ENCODE peak calls at places on chromosomes 4 and X, in five cellular contexts. C is CD4-positive, alpha-beta T cell; U is uterus; T is cardiac muscle cell; L is progenitor cell of endocrine pancreas. O is an unnamed sample.

GRCh38 chr4:102627831-102628523 is 126.8 kb downstream of the NFKB1 start:
- DNase-seq in U (no peak), C (no peak), T (peak; percentile 58), L (no peak), O (no peak)

GRCh38 chrX:10098235-10098819 is 58.4 kb upstream of the CLCN4 start:
- DNase-seq in L (no peak), T (no peak), C (peak; percentile 62), U (no peak), O (no peak)

GRCh38 chr4:7021355-7021754 is 21.8 kb upstream of the TADA2B start:
- DNase-seq in T (no peak), C (no peak), L (no peak), U (no peak), O (no peak)

GRCh38 chr4:73007526-73008100 is 61.9 kb downstream of the COX18 start:
- DNase-seq in C (no peak), U (no peak), T (no peak), L (no peak), O (no peak)

GRCh38 chrX:15334561-15334960 is 762 bp downstream of the PIGA start:
- DNase-seq in L (no peak), C (no peak), U (no peak), T (peak; percentile 26), O (peak; percentile 19)

GRCh38 chr4:15144249-15144966 is 142.1 kb downstream of the CPEB2 start:
- DNase-seq in L (no peak), T (no peak), C (no peak), U (no peak), O (peak; percentile 19)

GRCh38 chrX:13851996-13852695 is 35.3 kb upstream of the GPM6B start:
- DNase-seq in U (no peak), T (no peak), C (no peak), L (no peak), O (no peak)

GRCh38 chrX:153445106-153445855 is 575 bp downstream of the TREX2 start:
- DNase-seq in U (no peak), T (no peak), C (no peak), L (no peak), O (no peak)

GRCh38 chr4:135670548-135670947 is 1469.0 kb upstream of the PABPC4L start:
- DNase-seq in L (no peak), C (no peak), T (no peak), U (no peak), O (no peak)

GRCh38 chr4:172202480-172203076 is 389.4 kb downstream of the GALNTL6 start:
- DNase-seq in C (no peak), U (no peak), T (peak; percentile 32), L (no peak), O (peak; percentile 19)

GRCh38 chr4:187019896-187020295 is 296.2 kb upstream of the FAT1 start:
- DNase-seq in L (no peak), T (no peak), U (no peak), C (no peak), O (no peak)

GRCh38 chr4:149815743-149816142 is at the start of gene IQCM:
- DNase-seq in L (no peak), T (no peak), C (no peak), U (no peak), O (no peak)

GRCh38 chr4:48360966-48361470 is 19.7 kb downstream of the SLAIN2 start:
- DNase-seq in U (no peak), C (no peak), T (no peak), L (no peak), O (no peak)

GRCh38 chr4:7107166-7107905 is 39.5 kb upstream of the GRPEL1 start:
- DNase-seq in U (no peak), T (no peak), L (no peak), C (no peak), O (no peak)

GRCh38 chrX:19791562-19791961 is 95.8 kb downstream of the SH3KBP1 start:
- DNase-seq in T (peak; percentile 65), C (no peak), U (no peak), L (no peak), O (no peak)

GRCh38 chr4:5632571-5632970 is 75.8 kb downstream of the EVC2 start:
- DNase-seq in L (no peak), C (no peak), T (no peak), U (no peak), O (no peak)

GRCh38 chr4:108536577-108536976 is 83.8 kb upstream of the RPL34 start:
- DNase-seq in T (no peak), L (no peak), C (no peak), U (no peak), O (peak; percentile 47)

GRCh38 chrX:64152857-64153256 is 52.7 kb downstream of the AMER1 start:
- DNase-seq in L (no peak), C (no peak), U (no peak), T (no peak), O (no peak)

GRCh38 chr4:10115271-10115656 is 1.3 kb downstream of the WDR1 start:
- DNase-seq in L (no peak), T (peak; percentile 67), U (no peak), C (no peak), O (no peak)

GRCh38 chrX:111131572-111131971 is 35.6 kb downstream of the PAK3 start:
- DNase-seq in U (no peak), L (no peak), C (no peak), T (no peak), O (no peak)

GRCh38 chrX:153761863-153762262 is 2.2 kb upstream of the PLXNB3 start:
- DNase-seq in T (no peak), U (no peak), C (no peak), L (no peak), O (no peak)

GRCh38 chrX:29652484-29652883 is 562.9 kb upstream of the MAGEB2 start:
- DNase-seq in T (peak; percentile 69), U (no peak), C (no peak), L (no peak), O (no peak)

GRCh38 chr4:124931050-124931449 is 218.5 kb upstream of the ANKRD50 start:
- DNase-seq in U (no peak), L (no peak), C (no peak), T (peak; percentile 50), O (no peak)

GRCh38 chr4:125961626-125962025 is 646.9 kb downstream of the FAT4 start:
- DNase-seq in C (no peak), L (no peak), U (no peak), T (no peak), O (no peak)

GRCh38 chrX:152941328-152942111 is 43.7 kb downstream of the ZNF185 start:
- DNase-seq in C (peak; percentile 88), L (peak; percentile 87), U (peak; percentile 91), T (peak; percentile 94), O (peak; percentile 73)

GRCh38 chrX:109839694-109840358 is 106.8 kb upstream of the ACSL4 start:
- DNase-seq in C (no peak), U (peak; percentile 24), L (no peak), T (peak; percentile 80), O (no peak)

GRCh38 chrX:19019996-19020395 is 36.1 kb upstream of the PHKA2 start:
- DNase-seq in C (no peak), U (no peak), T (no peak), L (no peak), O (no peak)

GRCh38 chr4:10013722-10014121 is 7.6 kb downstream of the SLC2A9 start:
- DNase-seq in U (no peak), C (no peak), L (no peak), T (peak; percentile 43), O (peak; percentile 23)

GRCh38 chrX:135434258-135435138 is 12.8 kb downstream of the SMIM10L2A start:
- DNase-seq in U (no peak), T (no peak), C (no peak), L (no peak), O (no peak)

GRCh38 chrX:78213331-78213730 is 73.9 kb upstream of the TAF9B start:
- DNase-seq in L (no peak), C (no peak), T (no peak), U (no peak), O (no peak)

GRCh38 chr4:124515591-124515990 is 196.9 kb downstream of the ANKRD50 start:
- DNase-seq in L (no peak), T (no peak), C (no peak), U (no peak), O (no peak)

GRCh38 chrX:150525061-150525919 is 43.1 kb upstream of the MTM1 start:
- DNase-seq in U (no peak), L (no peak), T (no peak), C (no peak), O (no peak)

GRCh38 chrX:17499512-17499911 is 124.5 kb downstream of the NHS start:
- DNase-seq in L (no peak), T (no peak), U (no peak), C (no peak), O (no peak)

GRCh38 chrX:2318371-2318770 is 182.4 kb downstream of the DHRSX start:
- DNase-seq in L (no peak), T (no peak), C (no peak), U (no peak), O (no peak)

GRCh38 chrX:2321411-2321810 is 179.4 kb downstream of the DHRSX start:
- DNase-seq in U (no peak), T (no peak), L (no peak), C (no peak), O (no peak)

GRCh38 chrX:2317527-2318055 is 183.2 kb downstream of the DHRSX start:
- DNase-seq in C (no peak), L (no peak), U (no peak), T (no peak), O (no peak)

GRCh38 chrX:2320089-2320488 is 180.7 kb downstream of the DHRSX start:
- DNase-seq in T (no peak), C (no peak), U (no peak), L (no peak), O (no peak)

GRCh38 chrX:2320580-2321327 is 180.0 kb downstream of the DHRSX start:
- DNase-seq in T (peak; percentile 85), L (no peak), C (no peak), U (no peak), O (no peak)
- TF ChIP-seq CTCF in T (no peak), L (no peak), C (no peak), U (no peak), O (no peak)

DNA sequence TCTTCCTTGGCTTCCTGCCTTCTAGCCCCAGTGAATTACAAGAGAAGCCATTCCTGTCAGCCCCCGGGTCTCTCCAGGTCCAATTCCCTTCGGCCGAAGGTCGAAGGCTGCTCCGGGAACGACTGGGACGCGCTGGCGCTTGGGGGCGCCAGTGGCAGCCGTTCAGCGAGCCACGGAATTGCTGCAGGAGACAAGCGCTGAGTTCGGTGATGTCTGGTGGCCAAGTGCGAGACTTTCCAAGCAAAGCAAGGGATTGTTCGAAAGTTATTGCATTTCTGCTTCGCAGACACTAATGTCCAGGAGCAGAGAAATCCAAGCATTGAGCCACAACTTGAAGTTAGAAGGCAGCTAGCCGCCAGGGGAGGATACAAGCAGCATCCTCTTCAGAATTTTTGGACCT is 1.1 kb upstream of the DKK2 start:
- DNase-seq in L (peak; percentile 44), U (peak; percentile 35), T (peak; percentile 53), C (no peak), O (no peak)
- TF ChIP-seq CTCF in L (peak; percentile 68), U (no peak), T (peak; percentile 73), C (no peak), O (peak; percentile 58)

DNA sequence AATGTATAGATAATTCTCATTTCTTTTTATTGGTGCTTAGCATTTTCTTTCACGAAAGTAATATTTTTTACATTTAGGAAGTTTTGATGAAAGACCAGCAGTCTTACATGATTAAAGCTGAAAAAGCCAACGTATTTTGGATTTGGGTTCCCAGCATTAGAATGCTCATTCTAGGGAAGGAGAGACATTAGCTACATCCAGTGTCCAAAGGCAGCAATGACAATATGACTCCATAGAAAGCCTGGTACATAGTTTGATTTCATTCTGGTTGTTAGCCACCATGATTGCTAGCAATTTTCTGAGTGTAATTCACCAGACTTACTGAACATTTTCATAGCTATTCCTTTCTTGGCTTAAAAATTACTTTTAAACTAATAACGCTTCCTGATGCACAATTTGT is 1397.5 kb downstream of the PCDH7 start:
- DNase-seq in T (no peak), C (no peak), L (no peak), U (no peak), O (no peak)
- TF ChIP-seq CTCF in T (no peak), C (no peak), L (no peak), U (no peak), O (peak; percentile 31)

GRCh38 chr4:174828845-174829701 is at the start of gene GLRA3:
- DNase-seq in U (peak; percentile 31), L (peak; percentile 91), C (no peak), T (peak; percentile 44), O (no peak)
- TF ChIP-seq CTCF in U (no peak), L (peak; percentile 28), C (no peak), T (no peak), O (no peak)